ENCODE peak calls at places on chromosomes 1 and 21, in eight cellular contexts. N, E, H, P, L, D, K and X are unnamed samples.

GRCh38 chr1:224528900-224529299 is 87.2 kb upstream of the CNIH3 start:
- DNase-seq in N (no peak), E (peak), H (peak), P (peak), L (no peak), D (no peak), K (no peak), X (no peak)

GRCh38 chr1:203316626-203317093 is 11.3 kb downstream of the BTG2 start:
- DNase-seq in N (no peak), E (no peak), H (peak), P (no peak), L (peak), D (no peak), K (no peak), X (no peak)

GRCh38 chr1:88001460-88001859 is 672.8 kb downstream of the LMO4 start:
- DNase-seq in N (peak), E (peak), H (peak), P (no peak), L (no peak), D (no peak), K (no peak), X (no peak)

GRCh38 chr1:33292726-33293340 is 28.1 kb downstream of the A3GALT2 start:
- DNase-seq in N (no peak), E (no peak), H (peak), P (no peak), L (no peak), D (no peak), K (no peak), X (no peak)

GRCh38 chr1:201895120-201895665 is 6.5 kb downstream of the SHISA4 start:
- DNase-seq in N (no peak), E (no peak), H (no peak), P (no peak), L (no peak), D (no peak), K (no peak), X (no peak)

GRCh38 chr1:74534241-74534640 is 21.8 kb upstream of the LRRC53 start:
- DNase-seq in N (no peak), E (no peak), H (no peak), P (no peak), L (no peak), D (no peak), K (no peak), X (no peak)

GRCh38 chr1:186442651-186443114 is 18.2 kb downstream of the PDC start:
- DNase-seq in N (no peak), E (no peak), H (peak), P (no peak), L (no peak), D (no peak), K (no peak), X (no peak)

GRCh38 chr1:63274371-63274770 is 48.0 kb upstream of the FOXD3 start:
- DNase-seq in N (no peak), E (no peak), H (no peak), P (no peak), L (no peak), D (no peak), K (no peak), X (no peak)

GRCh38 chr1:201531551-201532425 is 7.1 kb upstream of the NAV1 start:
- DNase-seq in N (no peak), E (no peak), H (no peak), P (no peak), L (peak), D (no peak), K (no peak), X (no peak)

GRCh38 chr21:15094706-15095105 is 29.9 kb upstream of the NRIP1 start:
- DNase-seq in N (no peak), E (no peak), H (no peak), P (no peak), L (no peak), D (no peak), K (no peak), X (no peak)

GRCh38 chr21:42067531-42068255 is 3.4 kb upstream of the UMODL1 start:
- DNase-seq in N (no peak), E (no peak), H (no peak), P (no peak), L (no peak), D (no peak), K (no peak), X (no peak)

GRCh38 chr1:215526147-215526845 is 40.8 kb upstream of the KCTD3 start:
- DNase-seq in N (peak), E (no peak), H (peak), P (peak), L (peak), D (peak), K (no peak), X (no peak)

GRCh38 chr1:89360716-89361115 is 3.1 kb upstream of the GBP6 start:
- DNase-seq in N (no peak), E (no peak), H (no peak), P (no peak), L (no peak), D (no peak), K (no peak), X (no peak)

GRCh38 chr1:166972193-166972592 is 3.1 kb downstream of the ILDR2 start:
- DNase-seq in N (no peak), E (no peak), H (no peak), P (no peak), L (no peak), D (no peak), K (no peak), X (no peak)

GRCh38 chr1:151986501-151987190 is 7.0 kb downstream of the S100A10 start:
- DNase-seq in N (no peak), E (no peak), H (no peak), P (no peak), L (no peak), D (no peak), K (no peak), X (no peak)

GRCh38 chr1:154906621-154907081 is 29.9 kb downstream of the PMVK start:
- DNase-seq in N (peak), E (peak), H (no peak), P (no peak), L (no peak), D (no peak), K (no peak), X (peak)

GRCh38 chr1:228842094-228842775 is 107.0 kb downstream of the RHOU start:
- DNase-seq in N (peak), E (peak), H (peak), P (peak), L (peak), D (no peak), K (no peak), X (no peak)

GRCh38 chr1:13593511-13594131 is 10.0 kb downstream of the PDPN start:
- DNase-seq in N (no peak), E (no peak), H (peak), P (no peak), L (no peak), D (no peak), K (no peak), X (peak)
- TF ChIP-seq USF2 in N (no peak), E (no peak), H (no peak), P (no peak), L (no peak), D (no peak), K (no peak), X (no peak)

GRCh38 chr1:22111620-22112019 is 31.3 kb downstream of the WNT4 start:
- DNase-seq in N (no peak), E (no peak), H (peak), P (peak), L (peak), D (no peak), K (no peak), X (no peak)

GRCh38 chr1:22112505-22112904 is 30.4 kb downstream of the WNT4 start:
- DNase-seq in N (no peak), E (no peak), H (peak), P (no peak), L (no peak), D (no peak), K (no peak), X (no peak)

GRCh38 chr1:22115281-22115680 is 27.6 kb downstream of the WNT4 start:
- DNase-seq in N (no peak), E (no peak), H (no peak), P (no peak), L (peak), D (no peak), K (no peak), X (no peak)

GRCh38 chr1:22117238-22117637 is 25.7 kb downstream of the WNT4 start:
- DNase-seq in N (no peak), E (no peak), H (no peak), P (no peak), L (peak), D (no peak), K (no peak), X (no peak)

GRCh38 chr1:22114083-22115012 is 28.5 kb downstream of the WNT4 start:
- DNase-seq in N (no peak), E (no peak), H (peak), P (no peak), L (peak), D (no peak), K (peak), X (no peak)
- TF ChIP-seq USF2 in N (no peak), E (no peak), H (no peak), P (no peak), L (no peak), D (no peak), K (no peak), X (no peak)

GRCh38 chr1:184462990-184463389 is 76.2 kb downstream of the C1orf21 start:
- DNase-seq in N (no peak), E (no peak), H (no peak), P (no peak), L (no peak), D (no peak), K (no peak), X (no peak)

GRCh38 chr1:184465489-184466146 is 78.8 kb downstream of the C1orf21 start:
- DNase-seq in N (no peak), E (no peak), H (no peak), P (no peak), L (no peak), D (no peak), K (no peak), X (peak)

GRCh38 chr1:184464757-184465156 is 77.9 kb downstream of the C1orf21 start:
- DNase-seq in N (no peak), E (no peak), H (no peak), P (no peak), L (no peak), D (no peak), K (no peak), X (no peak)

GRCh38 chr1:184462170-184462569 is 75.3 kb downstream of the C1orf21 start:
- DNase-seq in N (no peak), E (no peak), H (no peak), P (no peak), L (peak), D (no peak), K (no peak), X (no peak)

GRCh38 chr1:184463680-184464079 is 76.9 kb downstream of the C1orf21 start:
- DNase-seq in N (no peak), E (no peak), H (no peak), P (no peak), L (no peak), D (no peak), K (no peak), X (no peak)
- TF ChIP-seq USF2 in N (no peak), E (no peak), H (no peak), P (no peak), L (no peak), D (no peak), K (no peak), X (no peak)

GRCh38 chr21:43609501-43610340 is 49.6 kb downstream of the HSF2BP start:
- DNase-seq in N (peak), E (no peak), H (peak), P (no peak), L (peak), D (no peak), K (no peak), X (no peak)
- TF ChIP-seq USF2 in N (no peak), E (no peak), H (no peak), P (no peak), L (no peak), D (no peak), K (no peak), X (no peak)

DNA sequence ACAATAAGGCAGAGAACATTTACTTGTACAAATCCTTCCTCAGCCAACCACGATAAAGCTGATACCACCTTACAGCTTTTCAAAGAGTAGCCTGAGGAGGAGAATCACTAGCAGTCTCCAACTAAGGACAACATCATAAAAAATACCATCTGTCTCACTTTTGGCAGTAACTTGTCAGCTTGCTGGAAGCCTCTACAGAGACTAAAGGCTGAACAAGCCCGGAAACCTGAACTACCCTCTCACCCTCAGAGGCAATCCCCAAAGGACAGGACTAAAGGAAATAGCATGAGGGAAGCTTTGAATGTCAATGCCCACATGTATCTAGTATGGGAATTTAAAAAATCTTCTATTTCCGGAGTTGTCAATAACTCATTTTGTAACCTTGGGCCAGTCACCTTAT is 10.6 kb downstream of the SRSF4 start:
- DNase-seq in N (no peak), E (no peak), H (no peak), P (no peak), L (no peak), D (peak), K (no peak), X (no peak)
- TF ChIP-seq USF2 in N (no peak), E (no peak), H (no peak), P (no peak), L (no peak), D (no peak), K (no peak), X (no peak)

GRCh38 chr1:53956308-53957168 is 10.4 kb downstream of the LRRC42 start:
- DNase-seq in N (no peak), E (no peak), H (no peak), P (no peak), L (no peak), D (no peak), K (no peak), X (no peak)
- TF ChIP-seq USF2 in N (no peak), E (no peak), H (no peak), P (no peak), L (no peak), D (no peak), K (no peak), X (no peak)

GRCh38 chr1:182119631-182120030 is 58.1 kb upstream of the ZNF648 start:
- DNase-seq in N (no peak), E (no peak), H (no peak), P (no peak), L (no peak), D (no peak), K (no peak), X (no peak)

GRCh38 chr1:182126272-182126800 is 64.8 kb upstream of the ZNF648 start:
- DNase-seq in N (no peak), E (no peak), H (no peak), P (no peak), L (no peak), D (no peak), K (no peak), X (no peak)

GRCh38 chr1:182122855-182123254 is 61.3 kb upstream of the ZNF648 start:
- DNase-seq in N (no peak), E (no peak), H (no peak), P (no peak), L (no peak), D (no peak), K (no peak), X (no peak)

GRCh38 chr1:182122265-182122664 is 60.8 kb upstream of the ZNF648 start:
- DNase-seq in N (peak), E (no peak), H (no peak), P (no peak), L (no peak), D (no peak), K (no peak), X (no peak)

DNA sequence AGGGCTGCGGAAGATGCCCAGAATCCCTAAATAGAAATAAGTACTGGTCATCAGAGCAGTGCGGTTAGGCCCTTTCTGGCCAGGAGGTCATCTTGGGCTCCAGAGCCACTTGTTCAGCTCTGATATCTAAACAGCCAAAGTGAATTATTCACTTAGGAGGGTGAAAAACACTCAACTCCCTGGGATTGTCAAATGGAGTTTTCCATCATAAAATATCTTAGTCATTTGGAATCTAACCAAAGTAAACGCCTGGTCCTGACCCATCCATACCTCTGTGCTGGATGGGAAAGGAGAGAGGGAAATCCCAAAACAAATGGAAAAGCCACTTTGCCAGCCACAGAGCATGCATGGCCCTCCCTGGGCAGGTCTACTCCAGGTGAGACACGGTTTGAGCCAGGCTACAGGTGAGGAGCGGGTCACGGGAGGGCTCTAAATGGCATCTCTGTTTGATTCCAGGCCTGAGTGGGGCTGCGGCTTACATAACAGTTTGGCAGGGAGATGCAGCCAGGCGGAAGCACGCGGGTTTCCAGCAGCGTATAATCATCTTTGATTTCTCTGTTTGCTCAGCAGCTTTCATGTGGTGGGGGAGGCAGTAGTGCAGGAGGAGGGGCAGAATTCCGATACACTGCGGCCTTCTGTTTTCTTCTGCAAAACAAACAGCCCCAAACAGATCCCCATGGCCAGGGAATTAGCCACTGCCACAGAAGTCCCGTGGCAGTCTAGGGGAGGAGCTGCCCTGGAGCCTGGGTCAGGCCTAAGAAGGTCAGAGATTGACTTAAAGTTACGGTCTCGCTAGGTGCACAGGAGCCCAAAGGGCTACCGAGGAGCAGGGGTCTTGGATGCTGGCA is 59.1 kb upstream of the ZNF648 start:
- DNase-seq in N (peak), E (peak), H (no peak), P (no peak), L (no peak), D (no peak), K (peak), X (no peak)
- TF ChIP-seq USF2 in N (no peak), E (no peak), H (no peak), P (no peak), L (no peak), D (no peak), K (no peak), X (no peak)